ENCODE peak calls at places on chromosomes 12 and 14, in six cellular contexts. One of them, this sample, is unnamed.

GRCh38 chr12:12403264-12404248 is 46.7 kb downstream of the BORCS5 start:
- DNase-seq in activated CD8-positive, alpha-beta T cell treated with anti-CD3 and anti-CD28 coated beads for 36 hours: no peak
- DNase-seq in testis: no peak
- DNase-seq in cardiac fibroblast: peak
- DNase-seq in lower leg skin: no peak
- DNase-seq in thoracic aorta: no peak
- DNase-seq in this sample: no peak

GRCh38 chr14:102928412-102929348 is 6.2 kb downstream of the AMN start:
- DNase-seq in testis: peak
- DNase-seq in thoracic aorta: no peak
- DNase-seq in lower leg skin: peak
- DNase-seq in activated CD8-positive, alpha-beta T cell treated with anti-CD3 and anti-CD28 coated beads for 36 hours: peak
- DNase-seq in cardiac fibroblast: peak
- DNase-seq in this sample: peak

GRCh38 chr14:53209370-53209769 is 56.2 kb upstream of the DDHD1 start:
- DNase-seq in activated CD8-positive, alpha-beta T cell treated with anti-CD3 and anti-CD28 coated beads for 36 hours: no peak
- DNase-seq in thoracic aorta: no peak
- DNase-seq in cardiac fibroblast: peak
- DNase-seq in lower leg skin: no peak
- DNase-seq in testis: no peak
- DNase-seq in this sample: no peak

GRCh38 chr12:71014180-71014785 is 93.7 kb upstream of the PTPRR start:
- DNase-seq in thoracic aorta: no peak
- DNase-seq in cardiac fibroblast: peak
- DNase-seq in activated CD8-positive, alpha-beta T cell treated with anti-CD3 and anti-CD28 coated beads for 36 hours: no peak
- DNase-seq in testis: no peak
- DNase-seq in lower leg skin: no peak
- DNase-seq in this sample: no peak

GRCh38 chr12:50734409-50735263 is 29.3 kb upstream of the ATF1 start:
- DNase-seq in cardiac fibroblast: peak
- DNase-seq in testis: peak
- DNase-seq in lower leg skin: no peak
- DNase-seq in thoracic aorta: no peak
- DNase-seq in activated CD8-positive, alpha-beta T cell treated with anti-CD3 and anti-CD28 coated beads for 36 hours: peak
- DNase-seq in this sample: peak

GRCh38 chr14:52082903-52083302 is 14.0 kb upstream of the NID2 start:
- DNase-seq in lower leg skin: no peak
- DNase-seq in testis: no peak
- DNase-seq in activated CD8-positive, alpha-beta T cell treated with anti-CD3 and anti-CD28 coated beads for 36 hours: no peak
- DNase-seq in cardiac fibroblast: no peak
- DNase-seq in thoracic aorta: no peak
- DNase-seq in this sample: no peak

GRCh38 chr14:71371711-71372396 is 464.6 kb downstream of the PCNX1 start:
- DNase-seq in testis: no peak
- DNase-seq in activated CD8-positive, alpha-beta T cell treated with anti-CD3 and anti-CD28 coated beads for 36 hours: peak
- DNase-seq in cardiac fibroblast: peak
- DNase-seq in thoracic aorta: no peak
- DNase-seq in lower leg skin: no peak
- DNase-seq in this sample: no peak

GRCh38 chr12:47954058-47954457 is 9.3 kb upstream of the TMEM106C start:
- DNase-seq in lower leg skin: no peak
- DNase-seq in activated CD8-positive, alpha-beta T cell treated with anti-CD3 and anti-CD28 coated beads for 36 hours: no peak
- DNase-seq in thoracic aorta: no peak
- DNase-seq in testis: no peak
- DNase-seq in cardiac fibroblast: no peak
- DNase-seq in this sample: no peak

GRCh38 chr14:22822619-22823551 is 6.8 kb upstream of the MRPL52 start:
- DNase-seq in thoracic aorta: no peak
- DNase-seq in activated CD8-positive, alpha-beta T cell treated with anti-CD3 and anti-CD28 coated beads for 36 hours: peak
- DNase-seq in lower leg skin: peak
- DNase-seq in cardiac fibroblast: peak
- DNase-seq in testis: peak
- DNase-seq in this sample: peak

GRCh38 chr12:131808744-131809371 is 19.3 kb upstream of the MMP17 start:
- DNase-seq in lower leg skin: no peak
- DNase-seq in activated CD8-positive, alpha-beta T cell treated with anti-CD3 and anti-CD28 coated beads for 36 hours: peak
- DNase-seq in testis: no peak
- DNase-seq in cardiac fibroblast: peak
- DNase-seq in thoracic aorta: no peak
- DNase-seq in this sample: no peak

GRCh38 chr12:23041774-23042173 is 416.8 kb downstream of the ETNK1 start:
- DNase-seq in testis: no peak
- DNase-seq in activated CD8-positive, alpha-beta T cell treated with anti-CD3 and anti-CD28 coated beads for 36 hours: no peak
- DNase-seq in thoracic aorta: no peak
- DNase-seq in lower leg skin: no peak
- DNase-seq in cardiac fibroblast: no peak
- DNase-seq in this sample: no peak

GRCh38 chr12:114163766-114164165 is 197.6 kb upstream of the RBM19 start:
- DNase-seq in testis: no peak
- DNase-seq in lower leg skin: no peak
- DNase-seq in cardiac fibroblast: peak
- DNase-seq in thoracic aorta: no peak
- DNase-seq in activated CD8-positive, alpha-beta T cell treated with anti-CD3 and anti-CD28 coated beads for 36 hours: no peak
- DNase-seq in this sample: no peak

GRCh38 chr12:114904254-114905003 is 220.5 kb upstream of the TBX3 start:
- DNase-seq in lower leg skin: no peak
- DNase-seq in activated CD8-positive, alpha-beta T cell treated with anti-CD3 and anti-CD28 coated beads for 36 hours: no peak
- DNase-seq in testis: no peak
- DNase-seq in thoracic aorta: no peak
- DNase-seq in cardiac fibroblast: peak
- DNase-seq in this sample: no peak

GRCh38 chr12:108768591-108769500 is 37.5 kb upstream of the CORO1C start:
- DNase-seq in thoracic aorta: no peak
- DNase-seq in testis: no peak
- DNase-seq in cardiac fibroblast: no peak
- DNase-seq in lower leg skin: peak
- DNase-seq in activated CD8-positive, alpha-beta T cell treated with anti-CD3 and anti-CD28 coated beads for 36 hours: peak
- DNase-seq in this sample: peak

GRCh38 chr12:1872448-1872847 is 46.0 kb downstream of the CACNA2D4 start:
- DNase-seq in cardiac fibroblast: no peak
- DNase-seq in testis: no peak
- DNase-seq in lower leg skin: peak
- DNase-seq in thoracic aorta: no peak
- DNase-seq in activated CD8-positive, alpha-beta T cell treated with anti-CD3 and anti-CD28 coated beads for 36 hours: no peak
- DNase-seq in this sample: no peak

GRCh38 chr14:90970167-90970600 is 90.3 kb downstream of the RPS6KA5 start:
- DNase-seq in testis: no peak
- DNase-seq in cardiac fibroblast: peak
- DNase-seq in activated CD8-positive, alpha-beta T cell treated with anti-CD3 and anti-CD28 coated beads for 36 hours: no peak
- DNase-seq in lower leg skin: no peak
- DNase-seq in thoracic aorta: no peak
- DNase-seq in this sample: no peak

GRCh38 chr14:20820063-20820904 is 17.6 kb upstream of the RNASE1 start:
- DNase-seq in cardiac fibroblast: no peak
- DNase-seq in lower leg skin: no peak
- DNase-seq in activated CD8-positive, alpha-beta T cell treated with anti-CD3 and anti-CD28 coated beads for 36 hours: peak
- DNase-seq in testis: no peak
- DNase-seq in thoracic aorta: no peak
- DNase-seq in this sample: no peak

GRCh38 chr12:12719496-12719895 is 2.3 kb downstream of the CDKN1B start:
- DNase-seq in activated CD8-positive, alpha-beta T cell treated with anti-CD3 and anti-CD28 coated beads for 36 hours: peak
- DNase-seq in cardiac fibroblast: no peak
- DNase-seq in lower leg skin: no peak
- DNase-seq in testis: no peak
- DNase-seq in thoracic aorta: no peak
- DNase-seq in this sample: peak

GRCh38 chr12:14774944-14775651 is 28.2 kb downstream of the WBP11 start:
- DNase-seq in thoracic aorta: peak
- DNase-seq in cardiac fibroblast: peak
- DNase-seq in activated CD8-positive, alpha-beta T cell treated with anti-CD3 and anti-CD28 coated beads for 36 hours: peak
- DNase-seq in lower leg skin: peak
- DNase-seq in testis: peak
- DNase-seq in this sample: peak

GRCh38 chr12:24172031-24172772 is 222.7 kb upstream of the SOX5 start:
- DNase-seq in thoracic aorta: no peak
- DNase-seq in testis: no peak
- DNase-seq in cardiac fibroblast: no peak
- DNase-seq in activated CD8-positive, alpha-beta T cell treated with anti-CD3 and anti-CD28 coated beads for 36 hours: no peak
- DNase-seq in lower leg skin: no peak
- DNase-seq in this sample: no peak

GRCh38 chr14:34081126-34081575 is 130.3 kb upstream of the EGLN3 start:
- DNase-seq in activated CD8-positive, alpha-beta T cell treated with anti-CD3 and anti-CD28 coated beads for 36 hours: no peak
- DNase-seq in thoracic aorta: no peak
- DNase-seq in lower leg skin: no peak
- DNase-seq in cardiac fibroblast: peak
- DNase-seq in testis: no peak
- DNase-seq in this sample: no peak

GRCh38 chr14:66649515-66649914 is 141.6 kb downstream of the GPHN start:
- DNase-seq in testis: no peak
- DNase-seq in cardiac fibroblast: no peak
- DNase-seq in thoracic aorta: no peak
- DNase-seq in lower leg skin: no peak
- DNase-seq in activated CD8-positive, alpha-beta T cell treated with anti-CD3 and anti-CD28 coated beads for 36 hours: peak
- DNase-seq in this sample: no peak

GRCh38 chr12:26062566-26062965 is 62.3 kb downstream of the BHLHE41 start:
- DNase-seq in activated CD8-positive, alpha-beta T cell treated with anti-CD3 and anti-CD28 coated beads for 36 hours: no peak
- DNase-seq in cardiac fibroblast: peak
- DNase-seq in thoracic aorta: no peak
- DNase-seq in testis: no peak
- DNase-seq in lower leg skin: no peak
- DNase-seq in this sample: no peak

GRCh38 chr14:69101331-69101826 is 51.5 kb downstream of the DCAF5 start:
- DNase-seq in activated CD8-positive, alpha-beta T cell treated with anti-CD3 and anti-CD28 coated beads for 36 hours: peak
- DNase-seq in testis: peak
- DNase-seq in cardiac fibroblast: peak
- DNase-seq in lower leg skin: no peak
- DNase-seq in thoracic aorta: no peak
- DNase-seq in this sample: no peak

GRCh38 chr14:69789118-69789640 is 7.9 kb downstream of the SLC10A1 start:
- DNase-seq in thoracic aorta: no peak
- DNase-seq in activated CD8-positive, alpha-beta T cell treated with anti-CD3 and anti-CD28 coated beads for 36 hours: no peak
- DNase-seq in cardiac fibroblast: no peak
- DNase-seq in testis: no peak
- DNase-seq in lower leg skin: no peak
- DNase-seq in this sample: no peak

GRCh38 chr12:56840922-56841321 is 77.8 kb downstream of the HSD17B6 start:
- DNase-seq in testis: no peak
- DNase-seq in thoracic aorta: no peak
- DNase-seq in cardiac fibroblast: peak
- DNase-seq in activated CD8-positive, alpha-beta T cell treated with anti-CD3 and anti-CD28 coated beads for 36 hours: no peak
- DNase-seq in lower leg skin: no peak
- DNase-seq in this sample: no peak

GRCh38 chr12:128524439-128524838 is 257.5 kb downstream of the TMEM132C start:
- DNase-seq in thoracic aorta: no peak
- DNase-seq in testis: no peak
- DNase-seq in lower leg skin: peak
- DNase-seq in activated CD8-positive, alpha-beta T cell treated with anti-CD3 and anti-CD28 coated beads for 36 hours: no peak
- DNase-seq in cardiac fibroblast: no peak
- DNase-seq in this sample: no peak

GRCh38 chr12:10697872-10698271 is 24.0 kb upstream of the STYK1 start:
- DNase-seq in thoracic aorta: no peak
- DNase-seq in lower leg skin: no peak
- DNase-seq in cardiac fibroblast: no peak
- DNase-seq in testis: no peak
- DNase-seq in activated CD8-positive, alpha-beta T cell treated with anti-CD3 and anti-CD28 coated beads for 36 hours: no peak
- DNase-seq in this sample: no peak

GRCh38 chr12:49626836-49627235 is 3.5 kb downstream of the PRPF40B start:
- DNase-seq in thoracic aorta: no peak
- DNase-seq in testis: no peak
- DNase-seq in cardiac fibroblast: no peak
- DNase-seq in activated CD8-positive, alpha-beta T cell treated with anti-CD3 and anti-CD28 coated beads for 36 hours: no peak
- DNase-seq in lower leg skin: peak
- DNase-seq in this sample: no peak

DNA sequence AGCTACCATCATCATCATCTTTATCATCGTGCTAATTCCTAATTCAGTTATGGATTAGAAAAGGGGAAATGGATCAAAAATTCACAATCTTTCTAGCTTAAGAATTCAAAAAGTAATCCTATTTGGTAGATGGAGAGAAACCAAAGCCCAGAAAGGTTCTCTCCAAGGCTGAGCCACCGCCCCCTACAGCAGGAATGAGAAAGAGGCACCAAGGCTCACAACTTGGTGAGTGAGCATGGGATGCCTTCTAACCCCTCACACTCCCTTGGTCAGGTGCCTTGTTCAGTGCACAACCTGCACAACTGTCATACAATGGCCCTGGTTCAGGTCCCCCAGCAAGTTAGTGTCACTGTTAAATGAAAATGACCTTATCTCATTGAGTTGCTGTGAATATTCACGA is 171.5 kb downstream of the ANO2 start:
- DNase-seq in activated CD8-positive, alpha-beta T cell treated with anti-CD3 and anti-CD28 coated beads for 36 hours: no peak
- DNase-seq in cardiac fibroblast: no peak
- DNase-seq in thoracic aorta: no peak
- DNase-seq in testis: no peak
- DNase-seq in lower leg skin: no peak
- DNase-seq in this sample: no peak
- TF ChIP-seq CTCF in activated CD8-positive, alpha-beta T cell treated with anti-CD3 and anti-CD28 coated beads for 36 hours: no peak
- TF ChIP-seq CTCF in cardiac fibroblast: no peak
- TF ChIP-seq CTCF in thoracic aorta: no peak
- TF ChIP-seq CTCF in testis: no peak
- TF ChIP-seq CTCF in lower leg skin: no peak
- TF ChIP-seq CTCF in this sample: no peak

DNA sequence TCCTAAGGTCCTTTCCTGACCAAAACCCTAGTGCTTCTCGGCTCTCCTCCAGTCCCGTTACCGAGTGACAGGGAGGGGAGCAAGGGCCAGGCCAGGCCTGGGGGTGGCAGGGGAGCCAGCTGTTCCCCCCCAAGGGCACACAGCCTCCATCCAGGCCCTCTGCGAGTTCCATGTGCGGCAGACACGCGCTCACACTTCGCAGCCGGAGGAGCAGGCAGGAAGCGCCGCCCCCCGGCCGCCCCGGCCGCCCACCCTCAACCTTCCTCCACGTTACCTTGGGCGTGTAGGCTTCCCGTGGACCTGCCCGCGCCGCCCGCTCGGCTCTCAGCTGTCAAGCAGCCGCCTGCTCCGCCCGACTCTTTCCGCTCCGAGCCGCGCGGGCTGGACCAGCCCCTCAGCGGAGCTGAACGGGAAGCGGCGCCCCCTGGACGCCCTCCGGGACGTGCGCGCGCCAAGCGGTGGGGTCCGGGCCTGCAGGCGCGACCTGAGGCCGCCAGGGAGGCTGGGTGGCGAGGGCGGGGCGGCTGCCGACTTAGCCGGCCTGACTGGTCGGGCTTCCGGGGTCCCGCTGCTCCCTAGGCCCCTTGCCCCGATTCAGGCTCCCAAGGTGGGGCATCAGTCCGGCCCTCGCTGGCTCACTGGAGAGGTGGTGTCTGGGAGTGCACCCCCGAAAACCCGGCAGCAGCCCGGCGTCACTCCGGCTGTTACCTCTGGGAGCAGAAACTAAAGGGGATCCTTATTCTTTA is at the start of gene CRACR2A:
- DNase-seq in lower leg skin: peak
- DNase-seq in testis: peak
- DNase-seq in activated CD8-positive, alpha-beta T cell treated with anti-CD3 and anti-CD28 coated beads for 36 hours: peak
- DNase-seq in thoracic aorta: no peak
- DNase-seq in cardiac fibroblast: peak
- DNase-seq in this sample: peak
- TF ChIP-seq CTCF in lower leg skin: no peak
- TF ChIP-seq CTCF in testis: peak
- TF ChIP-seq CTCF in activated CD8-positive, alpha-beta T cell treated with anti-CD3 and anti-CD28 coated beads for 36 hours: peak
- TF ChIP-seq CTCF in thoracic aorta: no peak
- TF ChIP-seq CTCF in cardiac fibroblast: peak
- TF ChIP-seq CTCF in this sample: peak

GRCh38 chr12:46160981-46161690 is 107.7 kb downstream of the SLC38A1 start:
- DNase-seq in lower leg skin: no peak
- DNase-seq in cardiac fibroblast: no peak
- DNase-seq in testis: no peak
- DNase-seq in activated CD8-positive, alpha-beta T cell treated with anti-CD3 and anti-CD28 coated beads for 36 hours: no peak
- DNase-seq in thoracic aorta: no peak
- DNase-seq in this sample: no peak
- TF ChIP-seq CTCF in lower leg skin: no peak
- TF ChIP-seq CTCF in cardiac fibroblast: no peak
- TF ChIP-seq CTCF in testis: no peak
- TF ChIP-seq CTCF in activated CD8-positive, alpha-beta T cell treated with anti-CD3 and anti-CD28 coated beads for 36 hours: no peak
- TF ChIP-seq CTCF in thoracic aorta: no peak
- TF ChIP-seq CTCF in this sample: no peak

GRCh38 chr12:63770375-63770774 is 9.3 kb upstream of the RXYLT1 start:
- DNase-seq in activated CD8-positive, alpha-beta T cell treated with anti-CD3 and anti-CD28 coated beads for 36 hours: no peak
- DNase-seq in thoracic aorta: no peak
- DNase-seq in lower leg skin: no peak
- DNase-seq in cardiac fibroblast: no peak
- DNase-seq in testis: no peak
- DNase-seq in this sample: no peak
- TF ChIP-seq CTCF in activated CD8-positive, alpha-beta T cell treated with anti-CD3 and anti-CD28 coated beads for 36 hours: no peak
- TF ChIP-seq CTCF in thoracic aorta: no peak
- TF ChIP-seq CTCF in lower leg skin: no peak
- TF ChIP-seq CTCF in cardiac fibroblast: no peak
- TF ChIP-seq CTCF in testis: no peak
- TF ChIP-seq CTCF in this sample: no peak